ENCODE peak calls at places on chromosomes 13 and 19, in nine cellular contexts. E, N, A, J, O, K, M, T and U are unnamed samples.

GRCh38 chr19:3609779-3610719 is 3.4 kb upstream of the TBXA2R start:
- DNase-seq in E (no peak), N (no peak), A (no peak), J (no peak), O (no peak), K (no peak), M (no peak), T (no peak), U (no peak)

GRCh38 chr13:43136940-43137574 is 113.7 kb downstream of the DNAJC15 start:
- DNase-seq in E (no peak), N (no peak), A (no peak), J (no peak), O (no peak), K (no peak), M (no peak), T (no peak), U (no peak)

GRCh38 chr19:32924200-32924599 is 47.6 kb downstream of the CEP89 start:
- DNase-seq in E (peak; percentile 2), N (no peak), A (no peak), J (no peak), O (no peak), K (peak; percentile 78), M (no peak), T (no peak), U (no peak)

GRCh38 chr19:45834970-45835369 is 19.9 kb upstream of the RSPH6A start:
- DNase-seq in E (no peak), N (no peak), A (no peak), J (no peak), O (no peak), K (no peak), M (no peak), T (no peak), U (no peak)

GRCh38 chr13:89115307-89115706 is 1444.1 kb downstream of the SLITRK5 start:
- DNase-seq in E (no peak), N (no peak), A (no peak), J (no peak), O (no peak), K (no peak), M (no peak), T (no peak), U (no peak)

GRCh38 chr19:5095568-5095850 is 126.6 kb downstream of the KDM4B start:
- DNase-seq in E (no peak), N (no peak), A (no peak), J (no peak), O (no peak), K (no peak), M (no peak), T (no peak), U (no peak)

GRCh38 chr19:42105358-42105757 is 26.9 kb downstream of the POU2F2 start:
- DNase-seq in E (no peak), N (no peak), A (no peak), J (no peak), O (no peak), K (no peak), M (no peak), T (no peak), U (no peak)

GRCh38 chr13:90686438-90686837 is 661.0 kb upstream of the MIR17HG start:
- DNase-seq in E (peak; percentile 93), N (no peak), A (no peak), J (no peak), O (no peak), K (no peak), M (no peak), T (peak; percentile 4), U (no peak)

GRCh38 chr19:32691291-32691951 is at the start of gene NUDT19:
- DNase-seq in E (peak; percentile 81), N (peak; percentile 90), A (peak; percentile 48), J (peak; percentile 90), O (peak; percentile 56), K (peak; percentile 94), M (peak; percentile 90), T (peak; percentile 85), U (peak; percentile 91)

GRCh38 chr13:102394158-102395053 is 7.4 kb downstream of the FGF14 start:
- DNase-seq in E (peak; percentile 92), N (no peak), A (peak; percentile 85), J (peak; percentile 94), O (peak; percentile 91), K (peak; percentile 91), M (peak; percentile 96), T (peak; percentile 97), U (no peak)

GRCh38 chr13:84200971-84201370 is 318.7 kb upstream of the SLITRK1 start:
- DNase-seq in E (no peak), N (no peak), A (no peak), J (no peak), O (no peak), K (no peak), M (no peak), T (no peak), U (no peak)

GRCh38 chr19:20103091-20103501 is 25.3 kb downstream of the ZNF90 start:
- DNase-seq in E (no peak), N (no peak), A (no peak), J (no peak), O (no peak), K (no peak), M (no peak), T (no peak), U (no peak)
- H3K27ac ChIP-seq in E (no peak overlapping the region), N (no peak overlapping the region), A (no peak overlapping the region), J (no peak overlapping the region), O (no peak overlapping the region), K (no peak overlapping the region), M (no peak overlapping the region), T (no peak overlapping the region), U (no peak overlapping the region)

DNA sequence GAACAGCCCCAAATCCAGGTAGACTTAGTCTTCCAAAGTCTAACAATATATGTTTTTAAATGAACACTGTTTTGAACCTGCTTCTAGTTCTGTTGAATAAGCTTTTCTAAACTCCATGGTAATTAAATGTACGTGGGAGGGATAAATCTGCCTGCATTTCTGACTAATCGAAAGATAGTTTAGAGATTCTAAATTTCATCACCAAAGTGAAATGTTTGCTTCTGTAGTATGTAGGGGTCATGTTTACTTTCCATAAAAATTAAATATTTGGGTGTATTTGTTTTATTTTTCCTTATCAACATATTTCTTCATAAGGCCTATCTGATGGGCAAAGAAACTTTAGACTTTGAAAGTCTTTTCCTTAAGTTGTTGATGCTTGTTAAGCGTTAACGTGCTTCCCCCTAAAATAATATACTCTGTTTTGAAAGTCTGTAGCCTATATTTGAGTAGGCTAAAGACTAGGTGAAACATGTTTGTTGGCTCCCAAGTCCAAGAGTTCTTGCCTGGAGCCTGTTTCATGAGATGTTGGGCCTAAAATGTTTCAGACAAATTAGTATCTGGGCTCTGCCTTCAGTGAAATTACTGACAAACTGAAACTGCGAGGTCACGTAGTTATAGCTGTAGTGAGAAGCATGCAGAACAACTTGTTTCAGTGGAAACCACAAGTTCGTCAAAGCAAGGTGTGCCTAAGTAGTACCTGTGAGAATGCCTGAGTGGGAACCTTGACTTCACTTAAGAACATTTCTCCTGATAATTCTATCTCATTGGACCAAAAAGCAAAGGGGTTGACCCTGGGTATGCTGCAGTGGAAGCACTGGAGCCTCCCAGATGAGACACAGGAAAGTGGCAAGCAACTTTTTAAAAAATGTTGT is 126.2 kb downstream of the LMO7 start:
- DNase-seq in E (no peak), N (no peak), A (no peak), J (no peak), O (no peak), K (no peak), M (no peak), T (no peak), U (no peak)
- H3K4me3 ChIP-seq in E (no peak overlapping the region), N (no peak overlapping the region), A (peak overlapping the region; percentile 30), J (peak overlapping the region; percentile 33), O (peak overlapping the region; percentile 33), K (no peak overlapping the region), M (peak overlapping the region; percentile 62), T (peak overlapping the region; percentile 49), U (no peak overlapping the region)

GRCh38 chr19:29508181-29508580 is 17.6 kb upstream of the VSTM2B start:
- DNase-seq in E (no peak), N (no peak), A (no peak), J (no peak), O (no peak), K (no peak), M (no peak), T (no peak), U (no peak)
- H3K27ac ChIP-seq in E (no peak overlapping the region), N (no peak overlapping the region), A (no peak overlapping the region), J (no peak overlapping the region), O (no peak overlapping the region), K (no peak overlapping the region), M (no peak overlapping the region), T (no peak overlapping the region), U (no peak overlapping the region)

GRCh38 chr13:36131931-36132297 is 732 bp upstream of the DCLK1 start:
- DNase-seq in E (peak; percentile 61), N (no peak), A (no peak), J (peak; percentile 26), O (no peak), K (no peak), M (peak; percentile 72), T (peak; percentile 57), U (no peak)

GRCh38 chr13:36130542-36131214 is 504 bp downstream of the DCLK1 start:
- DNase-seq in E (peak; percentile 33), N (peak; percentile 42), A (no peak), J (peak; percentile 21), O (peak; percentile 22), K (peak; percentile 23), M (peak; percentile 30), T (peak; percentile 34), U (no peak)

GRCh38 chr13:36129539-36129938 is 1.6 kb downstream of the DCLK1 start:
- DNase-seq in E (no peak), N (no peak), A (no peak), J (no peak), O (no peak), K (no peak), M (no peak), T (no peak), U (no peak)

GRCh38 chr13:36131215-36131930 is at the start of gene DCLK1:
- DNase-seq in E (peak; percentile 65), N (peak; percentile 48), A (no peak), J (peak; percentile 37), O (peak; percentile 63), K (peak; percentile 32), M (peak; percentile 80), T (peak; percentile 54), U (no peak)

GRCh38 chr13:36130168-36130541 is 1.0 kb downstream of the DCLK1 start:
- DNase-seq in E (no peak), N (no peak), A (no peak), J (no peak), O (no peak), K (no peak), M (no peak), T (no peak), U (no peak)
- H3K4me3 ChIP-seq in E (peak overlapping the region; percentile 32), N (no peak overlapping the region), A (no peak overlapping the region), J (no peak overlapping the region), O (peak overlapping the region; percentile 40), K (no peak overlapping the region), M (peak overlapping the region; percentile 69), T (peak overlapping the region; percentile 61), U (no peak overlapping the region)